ENCODE peak calls at places on chromosome 21, in seven cellular contexts. X, I, R, G, P, Z and B are unnamed samples.

GRCh38 chr21:45388011-45388521 is 16.9 kb upstream of the COL18A1 start:
- DNase-seq in X (no peak), I (no peak), R (no peak), G (no peak), P (no peak), Z (no peak), B (no peak)

GRCh38 chr21:46322351-46323226 is 1.1 kb downstream of the C21orf58 start:
- DNase-seq in X (peak), I (no peak), R (peak), G (no peak), P (no peak), Z (no peak), B (peak)

GRCh38 chr21:39386194-39386593 is 37.3 kb upstream of the HMGN1 start:
- DNase-seq in X (no peak), I (no peak), R (no peak), G (no peak), P (no peak), Z (no peak), B (no peak)

GRCh38 chr21:30579351-30579750 is 10.8 kb downstream of the KRTAP22-2 start:
- DNase-seq in X (no peak), I (peak), R (no peak), G (no peak), P (no peak), Z (no peak), B (no peak)

GRCh38 chr21:45282283-45283018 is 5.2 kb downstream of the POFUT2 start:
- DNase-seq in X (no peak), I (no peak), R (no peak), G (no peak), P (no peak), Z (no peak), B (no peak)

GRCh38 chr21:45997205-45997494 is 15.6 kb downstream of the COL6A1 start:
- DNase-seq in X (no peak), I (no peak), R (no peak), G (no peak), P (no peak), Z (no peak), B (no peak)

GRCh38 chr21:36589352-36589971 is 109.5 kb upstream of the SIM2 start:
- DNase-seq in X (no peak), I (no peak), R (peak), G (peak), P (no peak), Z (no peak), B (peak)

GRCh38 chr21:32256873-32257620 is 21.8 kb downstream of the MIS18A start:
- DNase-seq in X (peak), I (peak), R (peak), G (no peak), P (no peak), Z (peak), B (peak)